ENCODE peak calls at places on chromosome 4, in seven cellular contexts. A is upper lobe of right lung, V is cardiac muscle cell, U is thoracic aorta, Z is mammary epithelial cell, B is Peyer's patch, G is ovary. H is an unnamed sample.

GRCh38 chr4:89949782-89950387 is 55.2 kb downstream of the MMRN1 start:
- DNase-seq in A (no peak), V (no peak), U (no peak), Z (no peak), B (no peak), G (no peak), H (no peak)

GRCh38 chr4:117385531-117385930 is 300.2 kb upstream of the TRAM1L1 start:
- DNase-seq in A (no peak), V (no peak), U (no peak), Z (peak; percentile 49), B (no peak), G (no peak), H (no peak)

GRCh38 chr4:1030559-1030958 is 19.1 kb downstream of the FGFRL1 start:
- DNase-seq in A (no peak), V (no peak), U (no peak), Z (no peak), B (no peak), G (no peak), H (no peak)

GRCh38 chr4:81019016-81019415 is 11.5 kb upstream of the BMP3 start:
- DNase-seq in A (no peak), V (no peak), U (no peak), Z (no peak), B (no peak), G (no peak), H (no peak)

GRCh38 chr4:140252144-140252741 is 98.3 kb upstream of the MAML3 start:
- DNase-seq in A (peak; percentile 69), V (peak; percentile 27), U (no peak), Z (no peak), B (no peak), G (peak; percentile 59), H (no peak)

GRCh38 chr4:87274327-87274726 is 48.4 kb downstream of the HSD17B13 start:
- DNase-seq in A (no peak), V (no peak), U (no peak), Z (no peak), B (no peak), G (no peak), H (no peak)

GRCh38 chr4:56698329-56698728 is 17.2 kb upstream of the HOPX start:
- DNase-seq in A (peak; percentile 78), V (peak; percentile 24), U (no peak), Z (no peak), B (no peak), G (no peak), H (no peak)

GRCh38 chr4:157172011-157172410 is 48.5 kb upstream of the GRIA2 start:
- DNase-seq in A (no peak), V (peak; percentile 22), U (no peak), Z (no peak), B (no peak), G (no peak), H (no peak)

DNA sequence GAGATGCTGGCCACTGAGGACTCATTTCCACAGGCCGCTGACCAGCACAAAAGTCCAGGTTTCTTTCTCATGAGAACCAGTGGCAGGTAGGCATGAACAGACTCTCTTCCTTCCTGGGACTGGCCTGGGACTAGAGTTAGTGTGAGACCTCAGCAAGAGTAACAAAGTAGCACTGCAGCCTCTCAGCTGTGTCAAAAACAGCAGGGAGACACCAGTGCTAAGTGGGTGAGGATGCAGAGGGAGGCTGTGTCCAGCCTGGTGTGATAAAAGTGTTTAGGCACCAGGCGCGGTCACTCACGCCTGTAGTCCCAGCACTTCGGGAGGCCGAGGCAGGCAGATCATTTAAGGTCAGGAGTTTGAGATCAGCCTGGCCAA is 42.9 kb downstream of the TRIM2 start:
- DNase-seq in A (no peak), V (no peak), U (no peak), Z (no peak), B (no peak), G (no peak), H (no peak)
- H3K4me3 ChIP-seq in A (no peak overlapping the region), V (no peak overlapping the region), U (no peak overlapping the region), Z (no peak overlapping the region), B (no peak overlapping the region), G (no peak overlapping the region), H (no peak overlapping the region)

GRCh38 chr4:146654976-146655761 is 16.5 kb downstream of the POU4F2 start:
- DNase-seq in A (peak; percentile 61), V (peak; percentile 38), U (no peak), Z (no peak), B (no peak), G (no peak), H (no peak)
- TF ChIP-seq CTCF in A (no peak), V (no peak), U (no peak), Z (no peak), B (no peak), G (no peak), H (no peak)

GRCh38 chr4:69718376-69719293 is 41.8 kb downstream of the SULT1B1 start:
- DNase-seq in A (no peak), V (peak; percentile 54), U (no peak), Z (peak; percentile 32), B (no peak), G (no peak), H (no peak)
- H3K4me1 ChIP-seq in A (no peaks in the 10 kb centered on the region), V (no peaks in the 10 kb centered on the region), U (no peaks in the 10 kb centered on the region), Z (peaks cover 19% of the 10 kb centered on the region), B (no peaks in the 10 kb centered on the region), G (no peaks in the 10 kb centered on the region), H (no peaks in the 10 kb centered on the region)

GRCh38 chr4:39406763-39407583 is at the start of gene KLB:
- DNase-seq in A (no peak), V (peak; percentile 40), U (no peak), Z (no peak), B (no peak), G (no peak), H (peak; percentile 75)

GRCh38 chr4:39410415-39410814 is 3.7 kb downstream of the KLB start:
- DNase-seq in A (no peak), V (peak; percentile 35), U (no peak), Z (no peak), B (no peak), G (no peak), H (no peak)

GRCh38 chr4:39407584-39407885 is 805 bp downstream of the KLB start:
- DNase-seq in A (no peak), V (no peak), U (no peak), Z (no peak), B (no peak), G (no peak), H (no peak)
- H3K4me3 ChIP-seq in A (no peak overlapping the region), V (no peak overlapping the region), U (no peak overlapping the region), Z (no peak overlapping the region), B (no peak overlapping the region), G (no peak overlapping the region), H (peak overlapping the region; percentile 62)